ENCODE peak calls at places on chromosome 13, in four cellular contexts. V is GM12891, G is GM12878, O is K562. T is an unnamed sample.

GRCh38 chr13:77697208-77698103 is at the start of gene SLAIN1:
- DNase-seq in G (no peak), V (peak), O (peak), T (peak)

GRCh38 chr13:96984061-96984508 is 10.2 kb downstream of the OXGR1 start:
- DNase-seq in O (no peak), V (peak), G (peak), T (no peak)

GRCh38 chr13:113989585-113990300 is 15.9 kb upstream of the C13orf46 start:
- DNase-seq in V (no peak), O (no peak), G (no peak), T (peak)

GRCh38 chr13:99050983-99051488 is 73.2 kb upstream of the DOCK9 start:
- DNase-seq in G (no peak), V (no peak), O (no peak), T (no peak)

GRCh38 chr13:40189426-40189825 is 477.0 kb downstream of the FOXO1 start:
- DNase-seq in G (no peak), V (no peak), O (no peak), T (no peak)

GRCh38 chr13:113178070-113178895 is 19.8 kb downstream of the PROZ start:
- DNase-seq in O (no peak), V (no peak), G (no peak), T (no peak)

GRCh38 chr13:47337781-47338507 is 441.1 kb upstream of the HTR2A start:
- DNase-seq in O (no peak), G (no peak), V (no peak), T (no peak)

GRCh38 chr13:45142440-45143345 is 22.4 kb downstream of the GTF2F2 start:
- DNase-seq in O (no peak), G (no peak), V (no peak), T (no peak)

GRCh38 chr13:51275101-51275500 is 52.9 kb downstream of the FAM124A start:
- DNase-seq in V (no peak), G (no peak), O (no peak), T (no peak)

GRCh38 chr13:104592127-104592526 is 1525.9 kb upstream of the SLC10A2 start:
- DNase-seq in V (no peak), O (no peak), G (no peak), T (no peak)

GRCh38 chr13:48000559-48001126 is 430 bp downstream of the SUCLA2 start:
- DNase-seq in G (no peak), O (no peak), V (peak), T (no peak)

GRCh38 chr13:25928941-25929505 is 122.8 kb downstream of the SHISA2 start:
- DNase-seq in O (no peak), G (no peak), V (no peak), T (no peak)

GRCh38 chr13:40518481-40518882 is 148.0 kb downstream of the FOXO1 start:
- DNase-seq in G (peak), V (no peak), O (no peak), T (no peak)

GRCh38 chr13:62653371-62653770 is 1237.7 kb upstream of the PCDH20 start:
- DNase-seq in V (no peak), O (no peak), G (no peak), T (no peak)

GRCh38 chr13:113935081-113935511 is 38.8 kb downstream of the C13orf46 start:
- DNase-seq in O (no peak), V (no peak), G (no peak), T (no peak)

GRCh38 chr13:71017607-71018006 is 849.4 kb downstream of the DACH1 start:
- DNase-seq in V (no peak), G (no peak), O (no peak), T (no peak)

GRCh38 chr13:31880849-31881494 is 141.6 kb downstream of the RXFP2 start:
- DNase-seq in V (no peak), O (no peak), G (no peak), T (no peak)

GRCh38 chr13:93769126-93769525 is 542.5 kb downstream of the GPC6 start:
- DNase-seq in G (no peak), V (no peak), O (no peak), T (no peak)

GRCh38 chr13:112453874-112454647 is 77.9 kb downstream of the SPACA7 start:
- DNase-seq in O (no peak), G (no peak), V (no peak), T (no peak)

GRCh38 chr13:76854894-76855293 is 31.3 kb downstream of the KCTD12 start:
- DNase-seq in G (no peak), V (no peak), O (no peak), T (no peak)

GRCh38 chr13:111908391-111908790 is 158.6 kb upstream of the SOX1 start:
- DNase-seq in G (no peak), V (no peak), O (no peak), T (no peak)

GRCh38 chr13:60351326-60351725 is 45.7 kb upstream of the TDRD3 start:
- DNase-seq in G (no peak), O (no peak), V (no peak), T (no peak)

GRCh38 chr13:112171570-112171965 is 104.6 kb downstream of the SOX1 start:
- DNase-seq in G (no peak), O (no peak), V (no peak), T (no peak)

GRCh38 chr13:108786578-108787100 is 157.2 kb downstream of the MYO16 start:
- DNase-seq in V (no peak), G (no peak), O (no peak), T (no peak)

GRCh38 chr13:113545931-113546516 is 38.5 kb upstream of the TFDP1 start:
- DNase-seq in O (no peak), G (no peak), V (no peak), T (no peak)

GRCh38 chr13:26920614-26921355 is 160.2 kb upstream of the GPR12 start:
- DNase-seq in V (no peak), G (no peak), O (no peak), T (no peak)

GRCh38 chr13:106049171-106049570 is 486.3 kb downstream of the EFNB2 start:
- DNase-seq in V (no peak), O (no peak), G (no peak), T (no peak)

GRCh38 chr13:106048386-106048785 is 487.1 kb downstream of the EFNB2 start:
- DNase-seq in O (no peak), V (no peak), G (no peak), T (no peak)

GRCh38 chr13:106047859-106048258 is 487.6 kb downstream of the EFNB2 start:
- DNase-seq in V (no peak), G (no peak), O (no peak), T (no peak)

DNA sequence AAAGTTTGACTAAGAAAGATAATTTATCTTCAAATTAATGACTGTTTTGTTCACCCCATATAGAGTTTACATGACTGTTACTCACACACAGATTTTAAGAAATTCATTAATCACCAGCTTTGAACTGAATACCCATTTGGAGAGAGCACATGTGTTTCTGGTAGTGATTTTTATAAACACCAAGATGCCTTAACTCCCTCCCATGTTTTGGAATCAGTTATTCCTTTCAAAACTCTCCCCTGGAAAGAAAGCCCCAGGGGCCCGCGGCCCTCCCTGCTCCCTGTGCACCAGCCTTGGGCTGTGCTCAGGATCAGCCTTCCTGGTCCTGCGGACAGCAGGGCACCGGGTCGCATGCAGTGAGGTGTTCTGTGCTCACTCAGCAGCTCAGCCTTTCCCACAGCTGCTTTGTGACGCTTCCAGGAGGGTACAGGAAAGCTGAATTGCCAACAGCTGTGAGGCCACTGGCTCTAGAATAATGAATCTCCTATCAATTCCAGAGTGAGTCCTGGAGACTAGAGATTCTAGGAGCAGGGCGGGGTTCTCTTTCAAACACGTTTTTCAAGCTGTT is 483.2 kb downstream of the EFNB2 start:
- DNase-seq in V (no peak), G (no peak), O (no peak), T (no peak)
- TF ChIP-seq SPI1 in V (no peak), G (no peak), O (no peak), T (no peak)

GRCh38 chr13:95926231-95926630 is 127.0 kb downstream of the UGGT2 start:
- DNase-seq in V (no peak), G (no peak), O (no peak), T (no peak)

GRCh38 chr13:95929430-95929829 is 123.8 kb downstream of the UGGT2 start:
- DNase-seq in G (no peak), O (no peak), V (no peak), T (no peak)

GRCh38 chr13:95921485-95921884 is 131.7 kb downstream of the UGGT2 start:
- DNase-seq in G (no peak), O (no peak), V (no peak), T (no peak)

GRCh38 chr13:95920485-95920884 is 132.7 kb downstream of the UGGT2 start:
- DNase-seq in V (no peak), O (no peak), G (no peak), T (no peak)

GRCh38 chr13:95924389-95924994 is 128.7 kb downstream of the UGGT2 start:
- DNase-seq in O (no peak), V (no peak), G (no peak), T (peak)
- TF ChIP-seq SPI1 in O (no peak), V (no peak), G (no peak), T (peak)

GRCh38 chr13:100694722-100695644 is 20.4 kb upstream of the TMTC4 start:
- DNase-seq in G (no peak), O (peak), V (no peak), T (no peak)
- TF ChIP-seq SPI1 in G (no peak), O (no peak), V (no peak), T (no peak)

GRCh38 chr13:42891591-42891990 is 100.5 kb downstream of the EPSTI1 start:
- DNase-seq in V (no peak), O (no peak), G (no peak), T (no peak)

GRCh38 chr13:42893346-42893745 is 98.7 kb downstream of the EPSTI1 start:
- DNase-seq in O (no peak), G (no peak), V (no peak), T (no peak)

GRCh38 chr13:42892760-42893159 is 99.3 kb downstream of the EPSTI1 start:
- DNase-seq in G (no peak), O (no peak), V (no peak), T (peak)

GRCh38 chr13:42895781-42896180 is 96.3 kb downstream of the EPSTI1 start:
- DNase-seq in O (no peak), G (no peak), V (no peak), T (no peak)

DNA sequence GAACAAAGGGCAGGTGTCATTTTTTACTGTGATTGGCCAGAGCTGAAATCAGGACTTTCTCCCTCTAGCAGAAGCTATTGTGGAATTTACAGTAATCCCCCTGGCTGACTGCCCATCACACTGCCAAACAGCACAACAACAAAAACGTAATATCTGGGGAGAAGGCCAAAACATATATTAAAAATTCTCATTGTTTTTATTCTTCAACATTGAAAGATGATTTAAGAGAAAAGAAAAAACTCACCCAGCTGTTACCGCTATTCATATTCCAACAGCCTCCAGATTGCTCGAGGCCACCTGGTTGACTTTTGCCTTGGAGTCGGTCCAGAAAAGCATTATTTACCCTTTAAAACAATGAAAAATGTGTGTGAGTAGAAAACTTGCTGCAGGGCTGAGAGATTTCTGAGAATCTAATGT is 97.3 kb downstream of the EPSTI1 start:
- DNase-seq in O (no peak), G (no peak), V (no peak), T (no peak)
- TF ChIP-seq SPI1 in O (no peak), G (no peak), V (no peak), T (no peak)

GRCh38 chr13:84641491-84641890 is 759.2 kb upstream of the SLITRK1 start:
- DNase-seq in O (no peak), V (no peak), G (no peak), T (no peak)
- TF ChIP-seq SPI1 in O (no peak), V (no peak), G (no peak), T (no peak)

GRCh38 chr13:79741006-79741405 is 260.1 kb downstream of the NDFIP2 start:
- DNase-seq in O (no peak), V (no peak), G (no peak), T (no peak)
- TF ChIP-seq SPI1 in O (no peak), V (no peak), G (no peak), T (no peak)

GRCh38 chr13:39016087-39016486 is 21.8 kb downstream of the PROSER1 start:
- DNase-seq in G (no peak), V (no peak), O (no peak), T (no peak)
- TF ChIP-seq SPI1 in G (no peak), V (no peak), O (no peak), T (no peak)

GRCh38 chr13:30564489-30564888 is 53.2 kb upstream of the USPL1 start:
- DNase-seq in V (no peak), O (no peak), G (no peak), T (no peak)

GRCh38 chr13:30565658-30566057 is 52.1 kb upstream of the USPL1 start:
- DNase-seq in O (no peak), G (no peak), V (no peak), T (no peak)

GRCh38 chr13:30572859-30573275 is 44.9 kb upstream of the USPL1 start:
- DNase-seq in V (no peak), O (no peak), G (peak), T (peak)

GRCh38 chr13:30567072-30567471 is 50.6 kb upstream of the USPL1 start:
- DNase-seq in G (no peak), O (no peak), V (no peak), T (no peak)

DNA sequence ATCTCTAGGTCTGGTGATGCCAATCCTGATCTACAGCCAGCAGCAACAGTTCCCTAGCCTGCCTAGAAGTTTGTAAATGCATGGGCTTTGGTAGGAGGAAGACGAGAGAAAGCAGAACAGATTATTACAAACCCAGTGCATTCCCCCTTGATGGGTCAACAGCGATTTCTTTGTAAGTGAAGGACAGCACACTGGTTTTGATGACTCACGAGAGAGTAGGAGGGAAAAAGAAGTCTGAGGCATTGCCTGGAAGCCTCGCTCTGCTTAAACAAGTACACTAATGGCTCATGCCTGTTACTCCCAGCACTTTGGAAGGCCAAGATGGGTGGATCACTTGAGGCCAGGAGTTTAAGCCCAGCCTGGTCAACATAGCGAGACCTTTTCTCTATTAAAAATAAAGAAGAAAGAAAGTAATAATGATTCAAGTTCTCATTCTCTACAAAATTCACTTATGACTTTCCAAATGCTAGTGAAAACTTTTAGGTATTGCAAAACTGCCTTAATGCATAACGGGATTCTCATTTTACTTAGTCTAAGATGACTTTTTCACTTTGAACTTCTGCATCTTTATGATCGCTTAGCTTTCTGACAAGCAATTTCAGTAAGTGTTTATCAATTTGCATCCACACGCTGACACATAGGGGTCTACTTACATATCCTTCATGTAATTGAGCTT is 47.7 kb upstream of the USPL1 start:
- DNase-seq in G (no peak), O (peak), V (no peak), T (no peak)
- TF ChIP-seq SPI1 in G (no peak), O (no peak), V (no peak), T (no peak)

DNA sequence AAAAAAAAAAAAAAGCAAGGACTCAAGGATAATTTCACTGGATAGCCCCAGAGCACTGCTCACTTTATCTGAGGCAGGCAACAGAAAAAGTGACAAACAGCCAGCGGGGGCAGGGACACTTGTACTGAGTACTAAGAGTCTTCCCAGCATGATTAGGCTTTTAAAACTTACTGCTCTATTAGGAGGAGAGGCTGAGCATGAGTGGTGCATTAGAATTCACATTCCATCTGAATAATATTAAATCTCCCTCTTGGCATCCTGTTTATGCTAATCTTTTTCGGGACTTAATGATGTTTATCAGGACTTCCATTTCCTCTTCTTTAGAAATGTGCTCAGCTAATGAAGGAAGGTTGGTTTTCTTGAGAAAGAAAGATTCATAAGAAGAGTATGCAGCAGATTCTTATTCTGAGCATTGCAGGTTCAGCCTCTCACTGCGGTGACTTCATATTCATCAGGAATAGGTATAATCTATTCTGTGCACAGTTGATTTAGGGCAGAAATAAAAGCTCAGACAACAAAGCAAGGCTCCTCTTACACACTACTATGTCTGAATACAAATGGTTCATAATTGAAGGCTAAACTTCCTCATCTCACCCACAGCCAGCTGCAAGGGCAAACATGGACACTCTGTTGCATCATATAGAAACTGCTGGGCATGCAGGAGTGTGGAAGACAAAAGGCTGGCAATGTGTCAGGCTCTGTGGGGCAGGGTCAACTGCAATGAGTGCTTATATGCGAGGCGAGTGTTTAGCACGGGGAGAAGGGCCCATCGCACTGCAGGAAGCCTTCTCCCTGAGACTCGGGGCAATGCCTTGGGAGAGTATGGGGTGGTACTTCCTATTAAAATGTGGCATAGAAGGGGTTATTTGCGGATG is 107.1 kb downstream of the KL start:
- DNase-seq in O (no peak), V (no peak), G (no peak), T (peak)
- TF ChIP-seq SPI1 in O (no peak), V (no peak), G (no peak), T (peak)

GRCh38 chr13:49549289-49549688 is 36.1 kb downstream of the RCBTB1 start:
- DNase-seq in G (no peak), O (no peak), V (no peak), T (no peak)
- TF ChIP-seq SPI1 in G (no peak), O (no peak), V (no peak), T (no peak)

T was measured in HL-60.